ENCODE peak calls at places on chromosomes 11 and 22, in four cellular contexts. C, Y, D and M are unnamed samples.
A peak's percentile ranks its signal among the peaks of the same experiment; 100 is the strongest.

GRCh38 chr11:9875862-9876261 is 212.0 kb downstream of the SWAP70 start:
- DNase-seq in C (no peak), Y (no peak), D (no peak), M (no peak)

GRCh38 chr22:32558681-32559355 is 84.2 kb downstream of the FBXO7 start:
- DNase-seq in C (peak; percentile 85), Y (peak; percentile 78), D (peak; percentile 60), M (no peak)

GRCh38 chr11:40037005-40037404 is 1422.4 kb downstream of the LRRC4C start:
- DNase-seq in C (peak; percentile 23), Y (no peak), D (no peak), M (no peak)

GRCh38 chr11:28674432-28675076 is 566.4 kb downstream of the METTL15 start:
- DNase-seq in C (peak; percentile 44), Y (no peak), D (no peak), M (no peak)

GRCh38 chr22:45478108-45478771 is 24.4 kb upstream of the FBLN1 start:
- DNase-seq in C (peak; percentile 89), Y (no peak), D (peak; percentile 45), M (peak; percentile 35)

GRCh38 chr22:42648368-42649260 is 578 bp downstream of the CYB5R3 start:
- DNase-seq in C (peak; percentile 65), Y (peak; percentile 47), D (peak; percentile 75), M (peak; percentile 44)

GRCh38 chr11:35035894-35036408 is 103.0 kb upstream of the CD44 start:
- DNase-seq in C (peak; percentile 98), Y (no peak), D (no peak), M (no peak)

GRCh38 chr11:120717623-120718022 is 206.1 kb downstream of the GRIK4 start:
- DNase-seq in C (no peak), Y (no peak), D (no peak), M (no peak)

GRCh38 chr22:30863161-30863833 is 105.3 kb downstream of the MORC2 start:
- DNase-seq in C (peak; percentile 50), Y (no peak), D (no peak), M (peak; percentile 7)

GRCh38 chr22:30859714-30860095 is 108.9 kb downstream of the MORC2 start:
- DNase-seq in C (no peak), Y (no peak), D (no peak), M (peak; percentile 4)

GRCh38 chr22:30860176-30861105 is 108.1 kb downstream of the MORC2 start:
- DNase-seq in C (no peak), Y (no peak), D (no peak), M (peak; percentile 10)

GRCh38 chr22:30861131-30861530 is 107.4 kb downstream of the MORC2 start:
- DNase-seq in C (no peak), Y (no peak), D (no peak), M (peak; percentile 9)

GRCh38 chr22:30861688-30862552 is 106.7 kb downstream of the MORC2 start:
- DNase-seq in C (no peak), Y (no peak), D (no peak), M (peak; percentile 6)
- H3K4me3 ChIP-seq in C (no peak overlapping the region), Y (no peak overlapping the region), D (no peak overlapping the region), M (no peak overlapping the region)

GRCh38 chr22:29043906-29044575 is 17.6 kb downstream of the C22orf31 start:
- DNase-seq in C (peak; percentile 81), Y (no peak), D (no peak), M (no peak)

GRCh38 chr22:29039148-29039547 is 22.5 kb downstream of the C22orf31 start:
- DNase-seq in C (no peak), Y (no peak), D (no peak), M (no peak)

GRCh38 chr22:29041408-29041807 is 20.2 kb downstream of the C22orf31 start:
- DNase-seq in C (peak; percentile 94), Y (no peak), D (no peak), M (no peak)

GRCh38 chr22:29037340-29037932 is 24.2 kb downstream of the C22orf31 start:
- DNase-seq in C (no peak), Y (no peak), D (no peak), M (no peak)

GRCh38 chr22:29040385-29041275 is 21.0 kb downstream of the C22orf31 start:
- DNase-seq in C (peak; percentile 86), Y (no peak), D (peak; percentile 48), M (peak; percentile 83)
- H3K36me3 ChIP-seq in C (no peaks in the 10 kb centered on the region), Y (peaks cover 9% of the 10 kb centered on the region), D (peaks cover 1% of the 10 kb centered on the region), M (no peaks in the 10 kb centered on the region)

GRCh38 chr11:43937434-43938411 is 4.7 kb upstream of the C11orf96 start:
- DNase-seq in C (peak; percentile 81), Y (no peak), D (no peak), M (no peak)
- TF ChIP-seq CTCF in C (peak; percentile 25), Y (peak; percentile 20), D (no peak), M (no peak)

GRCh38 chr11:19774329-19774728 is 61.7 kb downstream of the NAV2 start:
- DNase-seq in C (no peak), Y (no peak), D (no peak), M (no peak)

GRCh38 chr11:19777342-19778102 is 64.9 kb downstream of the NAV2 start:
- DNase-seq in C (peak; percentile 77), Y (peak; percentile 43), D (no peak), M (no peak)

GRCh38 chr11:19774817-19775600 is 62.4 kb downstream of the NAV2 start:
- DNase-seq in C (no peak), Y (no peak), D (no peak), M (no peak)

GRCh38 chr11:19775622-19776021 is 63.0 kb downstream of the NAV2 start:
- DNase-seq in C (no peak), Y (no peak), D (no peak), M (no peak)

GRCh38 chr11:19777032-19777341 is 64.3 kb downstream of the NAV2 start:
- DNase-seq in C (no peak), Y (peak; percentile 87), D (no peak), M (no peak)
- H3K4me3 ChIP-seq in C (no peak overlapping the region), Y (no peak overlapping the region), D (peak overlapping the region; percentile 54), M (peak overlapping the region; percentile 37)

GRCh38 chr22:25346859-25347751 is 127.7 kb downstream of the CRYBB2 start:
- DNase-seq in C (no peak), Y (peak; percentile 75), D (no peak), M (peak; percentile 13)
- H3K36me3 ChIP-seq in C (no peaks in the 10 kb centered on the region), Y (peaks cover 46% of the 10 kb centered on the region), D (peaks cover 41% of the 10 kb centered on the region), M (no peaks in the 10 kb centered on the region)

GRCh38 chr11:55719608-55720160 is 53.6 kb upstream of the OR5D13 start:
- DNase-seq in C (no peak), Y (peak; percentile 41), D (no peak), M (no peak)

DNA sequence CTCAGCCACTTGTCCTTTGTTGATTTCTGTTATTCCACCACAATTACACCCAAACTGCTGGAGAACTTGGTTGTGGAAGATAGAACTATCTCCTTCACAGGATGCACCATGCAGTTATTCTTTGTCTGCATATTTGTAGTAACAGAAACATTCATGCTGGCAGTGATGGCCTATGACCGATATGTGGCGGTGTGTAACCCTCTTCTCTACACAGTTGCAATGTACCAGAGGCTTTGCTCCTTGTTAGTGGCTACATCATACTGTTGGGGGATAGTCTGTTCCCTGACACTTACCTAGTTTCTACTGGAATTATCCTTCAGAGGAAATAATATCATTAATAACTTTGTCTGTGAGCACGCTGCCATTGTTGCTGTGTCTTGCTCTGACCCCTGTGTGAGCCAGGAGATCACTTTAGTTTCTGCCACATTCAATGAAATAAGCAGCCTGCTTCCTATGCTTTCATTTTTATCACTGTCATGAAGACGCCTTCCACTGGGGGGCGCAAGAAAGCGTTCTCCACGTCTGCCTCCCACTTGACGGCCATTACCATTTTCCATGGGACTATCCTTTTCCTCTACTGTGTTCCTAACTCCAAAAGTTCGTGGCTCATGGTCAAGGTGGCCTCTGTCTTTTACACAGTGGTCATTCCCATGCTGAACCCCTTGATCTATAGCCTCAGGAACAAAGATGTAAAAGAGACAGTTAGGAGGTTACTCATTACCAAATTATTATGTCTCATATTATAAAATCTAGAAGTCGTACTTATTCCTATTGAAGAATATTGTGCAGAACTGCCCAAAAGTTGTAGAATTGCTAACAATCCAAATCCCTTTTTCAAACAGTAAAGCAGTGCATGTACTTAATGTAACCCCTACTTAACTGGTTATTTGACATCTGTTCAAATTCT is 53.2 kb downstream of the OR4C6 start:
- DNase-seq in C (no peak), Y (no peak), D (no peak), M (peak; percentile 82)
- TF ChIP-seq CTCF in C (no peak), Y (no peak), D (no peak), M (peak; percentile 13)

GRCh38 chr11:6746626-6747025 is 25.1 kb downstream of the OR2AG2 start:
- DNase-seq in C (no peak), Y (no peak), D (no peak), M (no peak)

GRCh38 chr11:6745018-6745417 is 26.8 kb downstream of the OR2AG2 start:
- DNase-seq in C (no peak), Y (no peak), D (no peak), M (no peak)

GRCh38 chr11:6746086-6746618 is 25.6 kb downstream of the OR2AG2 start:
- DNase-seq in C (no peak), Y (no peak), D (no peak), M (no peak)

GRCh38 chr11:6747097-6747662 is 24.6 kb downstream of the OR2AG2 start:
- DNase-seq in C (no peak), Y (no peak), D (no peak), M (no peak)

GRCh38 chr11:6745465-6746015 is 26.2 kb downstream of the OR2AG2 start:
- DNase-seq in C (no peak), Y (no peak), D (no peak), M (no peak)
- H3K4me3 ChIP-seq in C (no peak overlapping the region), Y (no peak overlapping the region), D (peak overlapping the region; percentile 51), M (no peak overlapping the region)

DNA sequence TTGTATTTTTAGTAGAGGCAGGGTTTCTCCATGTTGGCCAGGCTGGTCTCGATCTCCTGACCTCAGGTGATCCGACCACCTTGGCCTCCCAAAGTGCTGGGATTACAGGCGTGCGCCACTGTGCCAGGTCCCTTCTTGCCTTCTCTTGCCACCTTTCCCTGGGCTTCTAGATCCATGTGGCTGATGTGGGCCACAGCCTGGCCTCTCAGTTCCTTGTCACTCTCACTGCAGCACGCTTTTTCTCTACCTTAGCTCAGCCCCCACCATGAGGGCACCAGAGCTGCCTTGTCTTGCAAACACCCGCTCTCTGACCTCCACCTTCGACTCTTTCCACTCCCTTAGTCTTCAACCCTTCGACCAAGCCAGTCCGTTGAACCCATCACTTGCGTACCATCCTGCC is 7.5 kb downstream of the CAPN1 start:
- DNase-seq in C (no peak), Y (no peak), D (no peak), M (no peak)
- H3K36me3 ChIP-seq in C (peaks cover 36% of the 10 kb centered on the region), Y (peaks cover 95% of the 10 kb centered on the region), D (peaks cover 88% of the 10 kb centered on the region), M (no peaks in the 10 kb centered on the region)

DNA sequence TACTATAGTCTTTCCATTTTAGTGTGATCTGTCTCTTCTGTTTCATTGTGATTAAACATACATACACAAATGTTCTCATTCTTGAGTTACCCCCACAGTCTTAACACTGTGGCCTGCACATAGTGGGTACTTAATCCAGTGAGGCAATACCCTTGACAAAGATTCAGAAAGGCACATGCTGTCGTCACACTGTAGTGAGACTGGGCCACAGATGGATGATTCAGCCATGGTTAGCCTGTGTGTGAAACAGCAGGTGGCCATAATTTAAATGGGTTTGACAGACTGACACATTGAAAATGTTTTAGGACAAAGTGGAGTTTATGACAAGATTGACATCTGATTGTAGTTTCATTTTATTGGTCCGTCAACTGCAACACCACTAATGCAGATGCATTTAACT is 313.1 kb downstream of the C11orf87 start:
- DNase-seq in C (peak; percentile 17), Y (no peak), D (no peak), M (no peak)
- TF ChIP-seq CTCF in C (no peak), Y (no peak), D (no peak), M (no peak)